ENCODE peak calls at places on chromosome 4, in nine cellular contexts. O is cardiac muscle cell, H is astrocyte of the spinal cord, I is pancreas, N is transverse colon, A is breast epithelium, R is mammary epithelial cell, W is HFF-Myc, D is endodermal cell. E is an unnamed sample.

GRCh38 chr4:26238782-26239647 is 81.8 kb upstream of the RBPJ start:
- DNase-seq in O (peak), H (peak), I (no peak), N (no peak), A (no peak), R (no peak), W (no peak), D (peak), E (peak)

GRCh38 chr4:168551211-168551610 is 54.4 kb downstream of the PALLD start:
- DNase-seq in O (peak), H (peak), I (no peak), N (no peak), A (no peak), R (peak), W (peak), D (no peak), E (peak)

GRCh38 chr4:156931267-156931666 is 40.3 kb downstream of the PDGFC start:
- DNase-seq in O (peak), H (peak), I (no peak), N (peak), A (peak), R (peak), W (no peak), D (no peak), E (peak)

GRCh38 chr4:81724925-81725329 is 253.2 kb upstream of the RASGEF1B start:
- DNase-seq in O (peak), H (no peak), I (no peak), N (peak), A (no peak), R (peak), W (no peak), D (peak), E (peak)

GRCh38 chr4:118284169-118284568 is 68.6 kb downstream of the PRSS12 start:
- DNase-seq in O (no peak), H (no peak), I (no peak), N (no peak), A (no peak), R (peak), W (no peak), D (no peak), E (no peak)

GRCh38 chr4:181140037-181140603 is 1103.1 kb upstream of the TENM3 start:
- DNase-seq in O (no peak), H (no peak), I (no peak), N (no peak), A (no peak), R (no peak), W (no peak), D (no peak), E (no peak)

GRCh38 chr4:165294907-165295306 is 32.6 kb upstream of the MSMO1 start:
- DNase-seq in O (no peak), H (no peak), I (no peak), N (no peak), A (no peak), R (no peak), W (no peak), D (no peak), E (no peak)

GRCh38 chr4:179059396-179059795 is 1617.2 kb upstream of the AGA start:
- DNase-seq in O (no peak), H (no peak), I (no peak), N (no peak), A (no peak), R (no peak), W (no peak), D (no peak), E (no peak)

GRCh38 chr4:6887591-6888371 is 21.8 kb upstream of the TBC1D14 start:
- DNase-seq in O (no peak), H (no peak), I (no peak), N (peak), A (no peak), R (no peak), W (no peak), D (no peak), E (peak)

GRCh38 chr4:14841801-14842748 is 160.2 kb upstream of the CPEB2 start:
- DNase-seq in O (peak), H (no peak), I (no peak), N (peak), A (no peak), R (peak), W (no peak), D (no peak), E (no peak)

GRCh38 chr4:7411896-7412585 is 22.7 kb downstream of the PSAPL1 start:
- DNase-seq in O (no peak), H (no peak), I (peak), N (no peak), A (no peak), R (no peak), W (no peak), D (peak), E (no peak)

GRCh38 chr4:117085185-117085701 is at the start of gene TRAM1L1:
- DNase-seq in O (peak), H (peak), I (peak), N (peak), A (no peak), R (peak), W (peak), D (peak), E (peak)

GRCh38 chr4:13912966-13913365 is 285.4 kb upstream of the BOD1L1 start:
- DNase-seq in O (peak), H (no peak), I (no peak), N (no peak), A (no peak), R (no peak), W (no peak), D (no peak), E (peak)

GRCh38 chr4:58940167-58940566 is 1830.0 kb upstream of the IGFBP7 start:
- DNase-seq in O (no peak), H (no peak), I (no peak), N (no peak), A (no peak), R (no peak), W (no peak), D (no peak), E (no peak)

GRCh38 chr4:88040707-88041106 is 33.3 kb downstream of the PKD2 start:
- DNase-seq in O (no peak), H (no peak), I (no peak), N (no peak), A (no peak), R (no peak), W (no peak), D (no peak), E (no peak)

GRCh38 chr4:74397748-74398426 is 32.9 kb downstream of the EREG start:
- DNase-seq in O (peak), H (no peak), I (no peak), N (no peak), A (no peak), R (no peak), W (no peak), D (no peak), E (peak)

GRCh38 chr4:74391890-74392478 is 27.0 kb downstream of the EREG start:
- DNase-seq in O (no peak), H (no peak), I (no peak), N (no peak), A (no peak), R (no peak), W (no peak), D (no peak), E (no peak)

GRCh38 chr4:74391346-74391745 is 26.4 kb downstream of the EREG start:
- DNase-seq in O (no peak), H (no peak), I (no peak), N (no peak), A (no peak), R (no peak), W (no peak), D (no peak), E (no peak)

GRCh38 chr4:74395633-74396032 is 30.7 kb downstream of the EREG start:
- DNase-seq in O (peak), H (peak), I (no peak), N (no peak), A (no peak), R (no peak), W (no peak), D (no peak), E (peak)

GRCh38 chr4:74394476-74395136 is 29.7 kb downstream of the EREG start:
- DNase-seq in O (peak), H (peak), I (no peak), N (peak), A (no peak), R (peak), W (no peak), D (no peak), E (peak)
- TF ChIP-seq CTCF in O (no peak), H (no peak), I (no peak), N (no peak), A (no peak), R (no peak), W (no peak), D (no peak), E (no peak)

DNA sequence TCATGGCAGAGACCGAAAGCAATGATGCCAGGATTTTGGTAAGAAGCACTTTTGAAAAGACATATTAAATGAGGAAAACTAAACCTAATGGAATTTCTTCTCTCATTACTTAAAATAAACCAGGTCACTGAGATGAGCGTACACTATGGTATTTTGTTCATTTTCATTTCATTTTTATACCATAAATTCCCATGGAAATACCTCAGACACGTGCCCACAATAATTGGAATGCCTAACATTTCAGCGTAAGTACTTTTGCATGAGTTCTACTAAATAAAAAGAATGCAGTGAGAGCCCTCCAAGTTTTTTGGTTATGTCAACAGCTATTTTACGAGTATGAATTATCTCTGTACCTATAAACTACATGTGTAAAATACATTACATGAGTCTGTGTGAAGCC is 3.2 kb downstream of the CAMK2D start:
- DNase-seq in O (peak), H (peak), I (no peak), N (no peak), A (no peak), R (peak), W (peak), D (no peak), E (peak)
- H3K4me3 ChIP-seq in O (peak), H (peak), I (no peak), N (no peak), A (no peak), R (peak), W (peak), D (peak), E (peak)

DNA sequence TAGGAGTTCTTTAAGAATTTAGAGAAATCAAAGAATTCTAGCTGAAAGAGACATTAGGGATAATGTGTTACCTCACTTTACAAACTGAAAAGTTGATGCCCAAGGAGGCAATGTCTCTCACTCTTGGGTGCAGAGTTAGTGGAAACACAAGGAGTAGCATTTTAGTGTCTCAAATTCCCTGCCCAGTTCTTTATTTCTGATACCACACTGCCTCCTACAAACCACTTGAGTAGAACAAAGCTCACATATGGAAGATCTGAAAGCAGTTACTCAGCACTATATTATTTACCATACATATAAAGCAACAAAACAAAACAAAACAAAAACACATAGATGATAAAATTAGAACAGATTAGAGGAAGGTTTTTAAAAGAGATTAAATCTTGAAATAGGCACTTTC is 124.2 kb downstream of the REELD1 start:
- DNase-seq in O (peak), H (no peak), I (no peak), N (no peak), A (no peak), R (no peak), W (no peak), D (no peak), E (peak)
- TF ChIP-seq CTCF in O (no peak), H (no peak), I (no peak), N (no peak), A (no peak), R (peak), W (no peak), D (peak), E (peak)

GRCh38 chr4:76705497-76705896 is 192.4 kb downstream of the SOWAHB start:
- DNase-seq in O (no peak), H (peak), I (no peak), N (no peak), A (no peak), R (no peak), W (no peak), D (no peak), E (no peak)

GRCh38 chr4:76703123-76703490 is 194.8 kb downstream of the SOWAHB start:
- DNase-seq in O (no peak), H (no peak), I (no peak), N (no peak), A (no peak), R (peak), W (no peak), D (no peak), E (peak)

GRCh38 chr4:76703676-76704075 is 194.3 kb downstream of the SOWAHB start:
- DNase-seq in O (peak), H (peak), I (no peak), N (no peak), A (no peak), R (no peak), W (no peak), D (no peak), E (peak)

GRCh38 chr4:76702440-76703122 is 195.4 kb downstream of the SOWAHB start:
- DNase-seq in O (no peak), H (no peak), I (no peak), N (no peak), A (no peak), R (no peak), W (no peak), D (no peak), E (no peak)

GRCh38 chr4:76704133-76704881 is 193.6 kb downstream of the SOWAHB start:
- DNase-seq in O (peak), H (peak), I (no peak), N (peak), A (no peak), R (peak), W (no peak), D (no peak), E (peak)
- H3K4me3 ChIP-seq in O (no peak), H (no peak), I (no peak), N (no peak), A (no peak), R (no peak), W (no peak), D (peak), E (no peak)

GRCh38 chr4:3320361-3321023 is 27.7 kb downstream of the RGS12 start:
- DNase-seq in O (no peak), H (no peak), I (peak), N (no peak), A (no peak), R (no peak), W (no peak), D (peak), E (no peak)

GRCh38 chr4:3317656-3318211 is 24.9 kb downstream of the RGS12 start:
- DNase-seq in O (no peak), H (no peak), I (peak), N (no peak), A (no peak), R (no peak), W (no peak), D (peak), E (no peak)

GRCh38 chr4:3316146-3316545 is 23.3 kb downstream of the RGS12 start:
- DNase-seq in O (no peak), H (no peak), I (peak), N (no peak), A (no peak), R (no peak), W (no peak), D (peak), E (no peak)

GRCh38 chr4:3317011-3317655 is 24.3 kb downstream of the RGS12 start:
- DNase-seq in O (no peak), H (no peak), I (peak), N (no peak), A (no peak), R (no peak), W (no peak), D (peak), E (no peak)

DNA sequence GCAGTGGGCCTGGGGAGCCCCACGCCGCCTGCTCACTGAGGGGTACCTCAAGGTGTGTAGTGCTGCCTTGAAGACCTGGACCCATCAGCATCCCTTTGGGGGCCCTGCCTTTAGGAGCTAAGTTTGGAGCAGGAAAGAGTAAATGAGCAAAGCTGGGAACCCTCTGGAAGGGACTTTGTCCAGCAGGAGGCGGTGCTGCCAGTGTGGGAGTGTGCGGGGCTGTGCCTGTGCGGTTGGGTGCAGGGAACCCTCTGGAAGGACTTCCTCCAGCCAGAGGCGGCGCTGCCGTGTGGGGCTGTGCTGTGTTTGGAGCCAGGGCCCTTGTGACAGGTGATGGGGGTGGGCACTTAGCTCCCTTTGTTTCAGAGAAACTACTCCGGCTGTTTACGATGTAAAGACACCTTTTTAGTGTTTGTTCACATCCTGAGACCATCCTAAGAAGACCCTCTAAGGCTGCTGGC is 25.8 kb downstream of the RGS12 start:
- DNase-seq in O (no peak), H (no peak), I (peak), N (no peak), A (no peak), R (no peak), W (no peak), D (peak), E (no peak)
- TF ChIP-seq CTCF in O (no peak), H (peak), I (no peak), N (no peak), A (no peak), R (no peak), W (peak), D (peak), E (no peak)

GRCh38 chr4:182449960-182450359 is 206.8 kb downstream of the TENM3 start:
- DNase-seq in O (no peak), H (peak), I (no peak), N (no peak), A (no peak), R (no peak), W (no peak), D (no peak), E (peak)
- H3K4me3 ChIP-seq in O (peak), H (peak), I (peak), N (peak), A (peak), R (peak), W (peak), D (peak), E (peak)

GRCh38 chr4:155742310-155743015 is 16.4 kb upstream of the GUCY1B1 start:
- DNase-seq in O (peak), H (no peak), I (no peak), N (no peak), A (no peak), R (no peak), W (no peak), D (no peak), E (no peak)
- TF ChIP-seq CTCF in O (peak), H (peak), I (no peak), N (no peak), A (no peak), R (no peak), W (no peak), D (peak), E (peak)